ENCODE peak calls at places on chromosomes 13 and 19, in six cellular contexts. D is colonic mucosa, A is HCT116, G is thoracic aorta, B is H9, N is IMR-90. S is an unnamed sample.
A peak's percentile ranks its signal among the peaks of the same experiment; 100 is the strongest.

GRCh38 chr13:31835932-31836331 is 96.6 kb downstream of the RXFP2 start:
- DNase-seq in D (no peak), A (no peak), G (no peak), B (no peak), N (peak; percentile 59), S (peak; percentile 6)

GRCh38 chr19:3194703-3195087 is 9.0 kb downstream of the NCLN start:
- DNase-seq in D (no peak), A (no peak), G (no peak), B (no peak), N (no peak), S (no peak)

GRCh38 chr19:29663861-29664752 is 1.2 kb upstream of the PLEKHF1 start:
- DNase-seq in D (no peak), A (no peak), G (no peak), B (no peak), N (peak; percentile 33), S (no peak)

GRCh38 chr13:100247937-100248336 is 159.0 kb downstream of the PCCA start:
- DNase-seq in D (no peak), A (no peak), G (no peak), B (no peak), N (no peak), S (no peak)

GRCh38 chr19:33005440-33005839 is 33.4 kb downstream of the FAAP24 start:
- DNase-seq in D (no peak), A (no peak), G (no peak), B (no peak), N (no peak), S (no peak)

GRCh38 chr13:113741101-113741731 is 17.8 kb upstream of the TMEM255B start:
- DNase-seq in D (no peak), A (no peak), G (no peak), B (no peak), N (no peak), S (no peak)

GRCh38 chr13:44141213-44141724 is 232.4 kb upstream of the SERP2 start:
- DNase-seq in D (peak; percentile 40), A (no peak), G (no peak), B (no peak), N (no peak), S (no peak)

GRCh38 chr13:76009491-76009890 is 373.4 kb downstream of the LMO7 start:
- DNase-seq in D (no peak), A (no peak), G (no peak), B (no peak), N (peak; percentile 75), S (peak; percentile 34)

GRCh38 chr19:34961775-34962174 is 2.3 kb downstream of the ZNF792 start:
- DNase-seq in D (no peak), A (no peak), G (no peak), B (no peak), N (no peak), S (no peak)

GRCh38 chr19:53007200-53008054 is 6.3 kb upstream of the ERVV-1 start:
- DNase-seq in D (no peak), A (no peak), G (no peak), B (no peak), N (no peak), S (no peak)

GRCh38 chr19:38678891-38679494 is 31.5 kb downstream of the ACTN4 start:
- DNase-seq in D (no peak), A (no peak), G (no peak), B (no peak), N (no peak), S (no peak)

GRCh38 chr13:46726347-46726746 is 70.6 kb downstream of the ESD start:
- DNase-seq in D (no peak), A (no peak), G (no peak), B (no peak), N (no peak), S (no peak)

GRCh38 chr19:52336976-52337375 is 933 bp downstream of the ZNF610 start:
- DNase-seq in D (no peak), A (no peak), G (no peak), B (no peak), N (peak; percentile 27), S (no peak)

GRCh38 chr13:90416519-90416918 is 931.0 kb upstream of the MIR17HG start:
- DNase-seq in D (no peak), A (no peak), G (no peak), B (no peak), N (peak; percentile 43), S (no peak)

GRCh38 chr19:8368136-8368535 is 4.2 kb downstream of the ANGPTL4 start:
- DNase-seq in D (no peak), A (no peak), G (no peak), B (no peak), N (no peak), S (no peak)

GRCh38 chr19:50357178-50358100 is 8.0 kb downstream of the NAPSA start:
- DNase-seq in D (peak; percentile 79), A (no peak), G (peak; percentile 24), B (peak; percentile 83), N (peak; percentile 41), S (no peak)

GRCh38 chr19:43636121-43636683 is 3.4 kb downstream of the CADM4 start:
- DNase-seq in D (no peak), A (no peak), G (no peak), B (peak; percentile 50), N (no peak), S (no peak)

GRCh38 chr19:5036733-5037681 is 68.1 kb downstream of the KDM4B start:
- DNase-seq in D (no peak), A (no peak), G (no peak), B (no peak), N (peak; percentile 72), S (no peak)

GRCh38 chr19:17505218-17505617 is 6.2 kb upstream of the PGLS start:
- DNase-seq in D (no peak), A (no peak), G (no peak), B (no peak), N (no peak), S (no peak)

GRCh38 chr13:63737418-63737817 is 2321.8 kb upstream of the PCDH20 start:
- DNase-seq in D (no peak), A (no peak), G (no peak), B (peak; percentile 10), N (no peak), S (no peak)

GRCh38 chr19:56566904-56567273 is 379 bp upstream of the ZNF470 start:
- DNase-seq in D (peak; percentile 67), A (no peak), G (peak; percentile 4), B (peak; percentile 49), N (no peak), S (no peak)

GRCh38 chr19:34186205-34186604 is 13.9 kb downstream of the LSM14A start:
- DNase-seq in D (no peak), A (no peak), G (no peak), B (no peak), N (no peak), S (no peak)

GRCh38 chr13:33257786-33258185 is 27.8 kb downstream of the STARD13 start:
- DNase-seq in D (no peak), A (no peak), G (no peak), B (no peak), N (no peak), S (no peak)

GRCh38 chr13:50378513-50378970 is 363.3 kb downstream of the KCNRG start:
- DNase-seq in D (no peak), A (no peak), G (no peak), B (no peak), N (no peak), S (no peak)

GRCh38 chr13:95564091-95564490 is 11.6 kb downstream of the CLDN10 start:
- DNase-seq in D (no peak), A (no peak), G (no peak), B (no peak), N (no peak), S (no peak)
- TF ChIP-seq CTCF in D (no peak), A (no peak), G (no peak), B (peak; percentile 34), N (peak; percentile 21), S (no peak)

GRCh38 chr13:110413311-110414040 is 106.4 kb downstream of the COL4A2 start:
- DNase-seq in D (no peak), A (no peak), G (no peak), B (no peak), N (no peak), S (no peak)
- H3K27ac ChIP-seq in D (peak overlapping the region; percentile 10), A (no peak overlapping the region), G (peak overlapping the region; percentile 89), B (no peak overlapping the region), N (peak overlapping the region; percentile 71), S (no peak overlapping the region)

DNA sequence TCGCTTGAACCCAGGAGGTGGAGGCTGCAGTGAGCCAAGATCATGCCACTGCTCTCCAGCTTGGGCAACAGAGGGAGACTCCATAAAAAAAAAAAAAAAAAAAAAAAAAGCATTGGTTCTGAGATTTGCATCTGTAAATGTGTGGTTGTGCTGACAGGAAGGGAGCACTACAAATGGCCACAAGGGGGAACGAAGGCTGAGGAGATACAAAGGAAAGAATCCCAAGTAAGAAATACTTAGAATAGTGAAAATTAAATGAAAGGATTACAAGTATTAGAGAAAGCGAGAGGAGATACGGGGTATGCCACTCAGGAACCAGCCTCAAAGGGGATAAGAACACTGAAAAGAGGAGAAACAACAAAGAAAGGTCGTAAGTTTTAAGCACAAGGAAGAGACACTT is 284.9 kb downstream of the KLF12 start:
- DNase-seq in D (no peak), A (peak; percentile 26), G (no peak), B (peak; percentile 64), N (peak; percentile 52), S (no peak)
- TF ChIP-seq CTCF in D (peak; percentile 18), A (peak; percentile 53), G (peak; percentile 23), B (peak; percentile 70), N (peak; percentile 44), S (peak; percentile 64)

DNA sequence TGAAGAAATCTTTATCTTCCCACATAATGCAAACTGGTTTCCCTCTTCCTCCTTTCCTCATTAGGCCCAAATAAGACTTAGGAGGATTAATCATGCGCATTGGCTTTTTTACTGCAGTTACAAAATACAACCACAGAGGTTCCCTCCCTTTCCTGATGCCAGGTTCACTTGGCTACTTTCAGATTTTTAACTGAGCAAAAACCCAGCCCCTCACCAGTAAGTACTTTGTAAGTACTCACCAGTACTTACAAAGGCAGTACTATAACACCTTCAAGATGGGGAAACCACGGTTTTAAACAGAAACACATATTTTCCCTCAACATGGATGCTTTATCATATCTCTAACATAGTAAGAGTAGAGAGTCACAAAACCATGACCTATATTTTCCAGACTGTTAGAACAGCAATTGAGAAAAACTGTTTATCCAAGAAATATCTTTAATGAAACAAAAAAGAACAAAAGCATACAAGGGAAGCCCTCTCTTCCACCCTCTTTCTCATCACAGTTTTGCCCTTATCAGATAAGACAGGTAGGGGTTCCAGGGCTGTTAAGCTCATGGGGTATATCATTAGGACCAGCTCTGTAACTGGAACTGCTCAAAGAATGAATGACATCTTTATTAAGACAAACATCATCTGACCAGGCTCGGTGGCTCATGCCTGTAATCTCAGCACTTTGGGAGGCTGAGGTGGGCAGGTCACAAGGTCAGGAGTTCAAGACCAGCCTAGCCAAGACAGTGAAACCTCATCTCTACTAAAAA is 12.7 kb downstream of the FOXO1 start:
- DNase-seq in D (no peak), A (no peak), G (no peak), B (no peak), N (no peak), S (no peak)
- H3K27ac ChIP-seq in D (no peak overlapping the region), A (no peak overlapping the region), G (no peak overlapping the region), B (peak overlapping the region; percentile 92), N (no peak overlapping the region), S (no peak overlapping the region)

DNA sequence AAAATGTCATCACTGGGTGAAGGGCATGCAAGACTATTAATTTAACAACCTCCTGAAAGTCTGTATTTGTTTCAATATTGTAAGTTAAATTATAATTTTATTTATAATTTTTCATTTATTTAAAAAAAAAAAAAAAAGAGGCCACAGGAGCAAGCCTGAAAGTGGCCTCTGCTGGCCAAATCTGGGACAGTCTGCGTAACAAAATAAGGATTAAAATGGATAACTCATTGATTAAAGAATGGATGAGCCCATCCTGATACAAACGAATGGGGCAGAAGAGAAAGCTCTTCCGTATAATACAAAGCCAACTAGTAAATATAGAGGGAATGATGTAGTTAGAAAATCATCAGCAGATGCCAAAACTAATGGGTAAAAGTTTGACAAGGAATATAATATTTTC is 36.2 kb downstream of the SUCLA2 start:
- DNase-seq in D (no peak), A (no peak), G (no peak), B (no peak), N (no peak), S (no peak)
- TF ChIP-seq CTCF in D (no peak), A (no peak), G (no peak), B (no peak), N (no peak), S (peak; percentile 14)